ENCODE peak calls at places on chromosomes 1 and 21, in ten cellular contexts. M is GM23338; K is K562; L is mammary epithelial cell; B is astrocyte; A is tibial nerve; Z is IMR-90; J is dorsolateral prefrontal cortex; U is left ventricle myocardium inferior; I is CD8-positive, alpha-beta T cell. V is an unnamed sample.
A peak's percentile ranks its signal among the peaks of the same experiment; 100 is the strongest.

GRCh38 chr1:234260578-234260977 is 112.7 kb upstream of the COA6 start:
- DNase-seq in K (no peak), Z (no peak), B (peak; percentile 26), M (no peak), I (no peak), A (no peak), L (peak; percentile 75), J (no peak), U (no peak), V (no peak)

GRCh38 chr1:59752556-59753412 is 62.0 kb upstream of the HOOK1 start:
- DNase-seq in B (no peak), Z (no peak), U (no peak), L (no peak), K (no peak), I (no peak), J (peak; percentile 35), A (no peak), M (no peak), V (no peak)

GRCh38 chr1:203677771-203678170 is 51.1 kb downstream of the ATP2B4 start:
- DNase-seq in K (no peak), J (no peak), Z (no peak), I (no peak), B (no peak), L (no peak), U (peak; percentile 29), A (no peak), M (peak; percentile 36), V (no peak)

GRCh38 chr1:177411371-177411770 is 240.6 kb downstream of the BRINP2 start:
- DNase-seq in J (no peak), A (no peak), I (no peak), L (no peak), M (no peak), K (no peak), B (no peak), U (no peak), Z (no peak), V (no peak)

GRCh38 chr1:204560590-204560989 is 44.4 kb downstream of the MDM4 start:
- DNase-seq in L (peak; percentile 25), J (no peak), M (peak; percentile 54), K (no peak), B (peak; percentile 60), U (no peak), I (no peak), A (no peak), Z (peak; percentile 72), V (no peak)

GRCh38 chr1:233376711-233377110 is 49.2 kb downstream of the MAP3K21 start:
- DNase-seq in I (no peak), J (no peak), A (no peak), M (no peak), K (no peak), U (no peak), L (no peak), B (no peak), Z (no peak), V (no peak)

GRCh38 chr1:165481820-165482532 is 37.0 kb upstream of the RXRG start:
- DNase-seq in I (no peak), B (peak; percentile 75), L (peak; percentile 96), A (peak; percentile 42), M (peak; percentile 17), Z (peak; percentile 84), K (no peak), U (peak; percentile 23), J (no peak), V (peak; percentile 12)

GRCh38 chr21:17612023-17612564 is 607 bp downstream of the BTG3 start:
- DNase-seq in M (peak; percentile 70), I (no peak), L (peak; percentile 83), A (peak; percentile 23), Z (peak; percentile 59), B (peak; percentile 36), U (peak; percentile 22), J (no peak), K (no peak), V (peak; percentile 41)

GRCh38 chr1:89670168-89670567 is 37.2 kb downstream of the LRRC8C start:
- DNase-seq in U (no peak), I (no peak), B (no peak), K (no peak), M (no peak), L (no peak), J (no peak), A (no peak), Z (no peak), V (no peak)

GRCh38 chr1:210603123-210603522 is 274.4 kb downstream of the HHAT start:
- DNase-seq in B (no peak), J (no peak), K (no peak), I (no peak), U (no peak), L (no peak), Z (no peak), M (no peak), A (no peak), V (no peak)

DNA sequence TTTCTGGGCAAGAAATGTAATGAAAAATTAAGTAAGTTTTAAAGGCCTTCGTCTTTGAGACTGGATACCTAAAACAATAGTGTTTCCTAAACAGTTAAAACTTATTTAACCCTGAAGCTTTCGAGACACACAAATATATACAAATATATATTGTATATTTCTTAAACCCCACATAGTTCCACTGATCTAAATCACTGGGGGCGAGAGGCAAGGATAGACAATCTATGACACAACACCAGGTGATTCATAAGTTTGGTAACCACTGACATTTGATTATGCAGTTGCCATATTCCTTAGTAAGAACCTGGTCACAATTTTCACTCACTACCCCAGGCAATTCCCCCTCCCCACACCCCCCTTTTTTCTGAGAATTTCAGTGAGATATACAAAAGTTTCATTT is 55.3 kb upstream of the BOLA1 start:
- DNase-seq in I (no peak), M (peak; percentile 1), K (no peak), B (peak; percentile 66), U (no peak), Z (peak; percentile 78), L (peak; percentile 66), J (no peak), A (no peak), V (no peak)
- H3K4me3 ChIP-seq in I (peak overlapping the region; percentile 49), M (peak overlapping the region; percentile 96), K (peak overlapping the region; percentile 60), B (peak overlapping the region; percentile 71), U (peak overlapping the region; percentile 67), Z (peak overlapping the region; percentile 97), L (peak overlapping the region; percentile 89), J (peak overlapping the region; percentile 65), A (peak overlapping the region; percentile 20), V (peak overlapping the region; percentile 58)

GRCh38 chr1:228378453-228379164 is 28.0 kb downstream of the TRIM11 start:
- DNase-seq in J (peak; percentile 59), I (peak; percentile 23), B (peak; percentile 51), K (peak; percentile 87), U (peak; percentile 74), L (peak; percentile 42), M (peak; percentile 95), Z (peak; percentile 69), A (peak; percentile 48), V (peak; percentile 56)
- TF ChIP-seq CTCF in J (peak; percentile 43), I (peak; percentile 43), B (peak; percentile 29), K (peak; percentile 59), U (peak; percentile 60), L (peak; percentile 51), M (peak; percentile 89), Z (peak; percentile 51), A (peak; percentile 48), V (peak; percentile 29)

DNA sequence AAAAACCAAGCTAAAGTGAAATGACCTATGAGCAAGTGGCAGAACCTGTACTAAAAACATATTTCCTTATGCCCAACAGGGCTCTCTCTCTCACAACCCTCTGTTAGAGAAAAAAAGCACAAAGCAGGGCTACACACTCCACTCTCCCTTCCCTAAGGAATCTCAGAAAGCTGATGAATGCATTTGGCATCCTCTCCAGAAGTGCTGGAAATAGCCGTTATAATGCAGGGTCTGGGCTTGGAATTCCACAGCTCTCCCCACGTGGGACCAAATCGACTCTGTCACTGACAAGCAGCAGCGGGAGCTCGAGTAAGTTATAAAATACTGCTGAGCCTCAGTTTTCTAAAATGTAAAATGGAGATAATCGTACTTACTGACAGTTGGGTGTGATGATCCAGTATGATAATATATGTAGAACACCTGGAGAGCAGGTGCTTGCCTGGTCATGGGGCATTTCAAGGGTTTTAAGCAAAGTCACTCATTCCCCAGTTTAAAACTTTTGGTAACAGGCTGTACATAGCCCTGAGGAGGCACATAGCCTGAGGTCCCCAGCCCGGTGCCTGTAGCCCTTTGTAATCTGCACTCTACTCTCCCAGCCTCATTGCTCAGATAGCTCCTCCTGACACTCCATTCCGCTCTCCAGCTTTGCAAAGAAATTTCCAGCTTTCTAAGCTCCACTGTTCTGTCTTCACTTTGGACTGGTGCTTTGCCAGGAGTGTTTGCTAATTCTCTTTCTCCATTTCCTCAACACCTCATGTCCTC is 175.6 kb upstream of the DAB1 start:
- DNase-seq in M (peak; percentile 70), K (no peak), U (no peak), L (no peak), J (no peak), A (no peak), Z (peak; percentile 1), B (peak; percentile 62), I (no peak), V (no peak)
- H3K27ac ChIP-seq in M (peak overlapping the region; percentile 83), K (no peak overlapping the region), U (no peak overlapping the region), L (no peak overlapping the region), J (no peak overlapping the region), A (no peak overlapping the region), Z (no peak overlapping the region), B (no peak overlapping the region), I (no peak overlapping the region), V (no peak overlapping the region)

DNA sequence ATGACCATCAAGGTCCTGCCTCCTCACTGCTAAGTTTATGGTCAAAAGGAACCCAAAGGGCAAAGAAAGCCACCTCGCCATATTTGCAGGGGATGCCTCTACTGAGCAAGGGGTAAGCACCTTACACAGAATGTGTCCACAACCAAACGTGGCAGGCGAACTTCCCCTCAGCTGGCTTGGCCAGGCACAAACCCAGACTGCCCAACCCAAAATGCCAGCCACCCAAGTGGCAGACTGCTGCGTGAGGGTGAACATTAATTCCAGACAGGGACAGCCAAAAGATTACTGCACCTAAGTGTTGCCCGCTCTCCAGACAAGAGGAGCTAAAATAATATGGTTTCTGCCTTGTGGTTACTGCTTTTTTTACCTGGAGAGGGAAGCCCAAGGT is 16.0 kb downstream of the ZNF697 start:
- DNase-seq in J (no peak), L (no peak), B (no peak), M (no peak), K (no peak), Z (no peak), I (no peak), U (peak; percentile 43), A (no peak), V (no peak)
- H3K4me3 ChIP-seq in J (peak overlapping the region; percentile 52), L (no peak overlapping the region), B (no peak overlapping the region), M (peak overlapping the region; percentile 44), K (no peak overlapping the region), Z (no peak overlapping the region), I (no peak overlapping the region), U (peak overlapping the region; percentile 56), A (no peak overlapping the region), V (peak overlapping the region; percentile 35)

GRCh38 chr1:64010316-64010715 is 193.1 kb upstream of the UBE2U start:
- DNase-seq in M (no peak), Z (no peak), B (no peak), A (no peak), U (no peak), L (peak; percentile 59), K (no peak), I (no peak), J (no peak), V (no peak)

GRCh38 chr1:64013395-64013794 is 190.0 kb upstream of the UBE2U start:
- DNase-seq in M (peak; percentile 39), J (no peak), I (no peak), A (no peak), K (no peak), L (no peak), U (no peak), Z (no peak), B (no peak), V (no peak)
- TF ChIP-seq CTCF in M (peak; percentile 27), J (no peak), I (no peak), A (no peak), K (no peak), L (no peak), U (no peak), Z (no peak), B (no peak), V (no peak)

GRCh38 chr1:231392380-231393131 is 29.5 kb downstream of the EGLN1 start:
- DNase-seq in L (no peak), B (no peak), A (no peak), M (peak; percentile 17), K (no peak), I (no peak), U (no peak), J (no peak), Z (no peak), V (no peak)
- H3K27ac ChIP-seq in L (no peak overlapping the region), B (no peak overlapping the region), A (no peak overlapping the region), M (no peak overlapping the region), K (no peak overlapping the region), I (no peak overlapping the region), U (no peak overlapping the region), J (no peak overlapping the region), Z (no peak overlapping the region), V (no peak overlapping the region)

V was measured in transverse colon.